ENCODE peak calls at places on chromosomes 7 and 10, in five cellular contexts. N, M, X, G and F are unnamed samples.

GRCh38 chr7:156456032-156456431 is 184.5 kb upstream of the RNF32 start:
- DNase-seq in G (no peak), M (no peak), N (no peak), X (no peak), F (no peak)

GRCh38 chr7:142384508-142384922 is 126.7 kb upstream of the PRSS58 start:
- DNase-seq in X (no peak), M (peak; percentile 86), N (peak; percentile 14), G (peak; percentile 12), F (peak; percentile 85)

GRCh38 chr7:116547347-116547746 is 22.5 kb downstream of the CAV1 start:
- DNase-seq in N (no peak), M (peak; percentile 56), X (no peak), G (peak; percentile 34), F (peak; percentile 93)

GRCh38 chr10:8403711-8404371 is 349.4 kb downstream of the GATA3 start:
- DNase-seq in M (no peak), G (no peak), X (peak; percentile 15), N (no peak), F (no peak)

GRCh38 chr10:76839276-76839675 is 798.3 kb downstream of the KCNMA1 start:
- DNase-seq in N (no peak), G (peak; percentile 15), M (no peak), X (no peak), F (no peak)

GRCh38 chr7:21261627-21262564 is 166.0 kb upstream of the SP4 start:
- DNase-seq in N (no peak), X (peak; percentile 83), M (peak; percentile 25), G (peak; percentile 35), F (peak; percentile 12)

GRCh38 chr10:34758447-34758996 is 56.6 kb downstream of the PARD3 start:
- DNase-seq in N (no peak), M (peak; percentile 72), G (peak; percentile 81), X (peak; percentile 9), F (peak; percentile 83)

GRCh38 chr7:158549176-158549833 is 38.3 kb downstream of the PTPRN2 start:
- DNase-seq in G (no peak), X (no peak), M (peak; percentile 6), N (no peak), F (no peak)

GRCh38 chr10:114301177-114301576 is 62.1 kb downstream of the VWA2 start:
- DNase-seq in G (no peak), X (peak; percentile 32), N (no peak), M (no peak), F (no peak)

GRCh38 chr10:129809431-129809830 is 154.6 kb downstream of the EBF3 start:
- DNase-seq in M (no peak), N (no peak), G (no peak), X (no peak), F (no peak)

GRCh38 chr7:126755381-126755780 is 497.4 kb downstream of the GRM8 start:
- DNase-seq in M (no peak), X (no peak), N (no peak), G (no peak), F (no peak)

GRCh38 chr10:48507933-48508830 is 96.7 kb downstream of the ARHGAP22 start:
- DNase-seq in N (no peak), X (no peak), M (no peak), G (peak; percentile 38), F (no peak)

GRCh38 chr10:18767981-18768380 is 108.8 kb downstream of the ARL5B start:
- DNase-seq in G (peak; percentile 3), N (no peak), X (no peak), M (no peak), F (no peak)

GRCh38 chr7:2043316-2044039 is 189.3 kb downstream of the MAD1L1 start:
- DNase-seq in M (no peak), X (no peak), G (no peak), N (no peak), F (no peak)

GRCh38 chr10:122703483-122704448 is 4.1 kb upstream of the C10orf120 start:
- DNase-seq in X (peak; percentile 59), M (peak; percentile 40), G (peak; percentile 43), N (peak; percentile 7), F (peak; percentile 62)

GRCh38 chr7:47369736-47370135 is 212.2 kb downstream of the TNS3 start:
- DNase-seq in X (no peak), N (no peak), G (no peak), M (no peak), F (no peak)

GRCh38 chr10:82938331-82938730 is 1063.3 kb downstream of the NRG3 start:
- DNase-seq in X (no peak), G (no peak), M (no peak), N (no peak), F (no peak)

GRCh38 chr10:82934947-82935346 is 1060.0 kb downstream of the NRG3 start:
- DNase-seq in M (no peak), G (no peak), N (no peak), X (no peak), F (no peak)

GRCh38 chr10:82932426-82932825 is 1057.4 kb downstream of the NRG3 start:
- DNase-seq in N (no peak), M (no peak), G (no peak), X (no peak), F (no peak)

GRCh38 chr10:82934429-82934828 is 1059.4 kb downstream of the NRG3 start:
- DNase-seq in G (no peak), N (no peak), X (peak; percentile 49), M (no peak), F (no peak)
- TF ChIP-seq CTCF in G (no peak), N (no peak), X (peak; percentile 28), M (peak; percentile 9), F (peak; percentile 18)

DNA sequence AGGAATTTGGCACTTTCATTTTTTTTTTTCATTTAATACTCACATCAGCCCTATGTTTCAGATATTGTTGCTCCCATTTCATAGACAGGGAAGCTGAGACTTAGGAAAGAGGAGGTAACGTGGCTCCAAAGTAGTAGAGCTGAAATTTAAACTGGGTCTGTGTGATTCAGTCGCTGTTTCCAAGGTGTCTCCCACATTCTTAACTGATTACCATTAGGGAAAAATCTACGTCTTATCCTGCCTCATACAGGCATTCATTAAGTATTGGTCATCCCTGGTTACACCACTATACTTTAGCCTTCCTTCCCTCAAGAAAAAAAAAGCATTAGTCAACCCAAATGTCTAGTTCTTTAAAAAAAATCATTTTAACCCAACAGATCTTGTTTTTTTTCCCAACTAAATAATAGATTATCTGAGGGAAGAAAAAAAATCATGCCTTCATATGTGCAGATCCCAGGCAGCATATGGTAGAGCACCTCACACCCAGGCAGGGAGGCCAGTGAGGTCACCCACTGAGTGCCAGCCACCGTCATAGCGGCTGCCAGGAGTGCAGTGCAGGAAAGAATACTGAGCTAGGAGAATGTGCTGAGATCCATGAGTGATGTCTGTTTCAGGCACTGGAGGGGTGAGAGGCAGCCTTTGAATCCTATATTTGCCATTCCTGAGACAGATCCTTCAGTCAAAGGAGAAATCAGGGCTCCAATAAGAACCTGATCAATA is 59.0 kb upstream of the SORCS3 start:
- DNase-seq in M (no peak), G (peak; percentile 25), N (no peak), X (no peak), F (peak; percentile 72)
- TF ChIP-seq CTCF in M (no peak), G (no peak), N (no peak), X (no peak), F (no peak)

DNA sequence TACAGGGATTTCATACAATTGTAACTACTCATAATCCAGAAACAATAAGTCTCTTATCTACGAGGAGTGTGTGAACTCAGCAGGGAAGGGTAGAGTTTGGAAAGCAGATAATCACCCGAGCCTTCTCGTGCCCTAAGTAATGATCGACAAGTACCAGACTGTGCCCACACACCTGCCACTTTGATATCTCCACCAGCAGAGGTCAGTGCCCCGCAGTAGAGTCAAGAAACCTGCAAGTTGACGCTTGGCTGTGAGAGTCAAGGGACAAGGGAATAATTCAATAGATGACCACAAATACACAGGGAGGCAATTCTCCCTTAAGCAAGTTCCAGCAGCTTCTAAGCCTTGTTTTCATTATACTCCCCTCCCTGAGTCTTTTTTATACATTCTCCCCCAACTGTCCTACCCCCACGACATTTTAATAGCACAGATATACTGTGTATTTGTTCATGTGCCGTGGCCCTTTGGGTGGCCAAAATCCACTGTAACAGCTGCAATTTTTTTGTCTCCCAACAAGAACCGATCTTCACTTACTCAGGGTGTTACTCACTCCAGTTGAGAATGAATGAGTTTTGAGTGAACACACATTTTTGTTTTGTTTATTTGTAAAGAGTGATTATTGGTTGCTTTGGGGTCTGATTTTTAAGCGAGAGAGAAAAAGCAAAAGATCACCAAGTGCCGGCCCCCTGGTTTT is 106.9 kb upstream of the RHEB start:
- DNase-seq in M (peak; percentile 29), G (peak; percentile 35), N (no peak), X (peak; percentile 32), F (no peak)
- TF ChIP-seq CTCF in M (peak; percentile 47), G (peak; percentile 14), N (peak; percentile 14), X (no peak), F (peak; percentile 41)

GRCh38 chr10:93997546-93997945 is 3.8 kb downstream of the PLCE1 start:
- DNase-seq in N (no peak), M (no peak), G (no peak), X (no peak), F (no peak)

GRCh38 chr10:93995598-93996271 is 2.0 kb downstream of the PLCE1 start:
- DNase-seq in G (no peak), M (no peak), X (no peak), N (no peak), F (peak; percentile 62)

GRCh38 chr10:94002156-94002555 is 8.4 kb downstream of the PLCE1 start:
- DNase-seq in X (no peak), N (no peak), M (no peak), G (no peak), F (no peak)

GRCh38 chr10:94000638-94001420 is 7.1 kb downstream of the PLCE1 start:
- DNase-seq in X (no peak), G (no peak), N (no peak), M (no peak), F (no peak)

GRCh38 chr10:93999401-93999851 is 5.7 kb downstream of the PLCE1 start:
- DNase-seq in M (peak; percentile 67), G (peak; percentile 55), X (no peak), N (no peak), F (peak; percentile 40)
- TF ChIP-seq CTCF in M (no peak), G (peak; percentile 14), X (no peak), N (no peak), F (no peak)

GRCh38 chr7:83005410-83005809 is 157.3 kb downstream of the PCLO start:
- DNase-seq in N (no peak), X (peak; percentile 11), G (peak; percentile 18), M (peak; percentile 3), F (no peak)
- TF ChIP-seq CTCF in N (no peak), X (no peak), G (no peak), M (no peak), F (peak; percentile 7)